ENCODE peak calls at places on chromosomes 7 and 10, in eight cellular contexts. One of them, this sample, is unnamed.

GRCh38 chr7:135536160-135536559 is 21.6 kb upstream of the NUP205 start:
- DNase-seq in EL: peak; percentile 7
- DNase-seq in tibial nerve: no peak
- DNase-seq in stimulated activated CD4-positive, alpha-beta T cell treated with anti-CD3 and anti-CD28 coated beads, Interleukin-4, amount 100 ng/mL, for 24 hours: no peak
- DNase-seq in GM03348: peak; percentile 21
- DNase-seq in nephron progenitor cell: no peak
- DNase-seq in HTR-8/SVneo: no peak
- DNase-seq in osteocyte: no peak
- DNase-seq in this sample: no peak

GRCh38 chr7:155371884-155372781 is 74.5 kb downstream of the INSIG1 start:
- DNase-seq in osteocyte: no peak
- DNase-seq in EL: no peak
- DNase-seq in nephron progenitor cell: no peak
- DNase-seq in tibial nerve: no peak
- DNase-seq in HTR-8/SVneo: no peak
- DNase-seq in stimulated activated CD4-positive, alpha-beta T cell treated with anti-CD3 and anti-CD28 coated beads, Interleukin-4, amount 100 ng/mL, for 24 hours: no peak
- DNase-seq in GM03348: peak; percentile 60
- DNase-seq in this sample: no peak

GRCh38 chr10:244227-244626 is 109.0 kb downstream of the ZMYND11 start:
- DNase-seq in EL: no peak
- DNase-seq in HTR-8/SVneo: no peak
- DNase-seq in tibial nerve: no peak
- DNase-seq in stimulated activated CD4-positive, alpha-beta T cell treated with anti-CD3 and anti-CD28 coated beads, Interleukin-4, amount 100 ng/mL, for 24 hours: no peak
- DNase-seq in nephron progenitor cell: no peak
- DNase-seq in GM03348: no peak
- DNase-seq in osteocyte: no peak
- DNase-seq in this sample: no peak

GRCh38 chr10:12484945-12485805 is 135.8 kb downstream of the CAMK1D start:
- DNase-seq in GM03348: no peak
- DNase-seq in EL: peak; percentile 4
- DNase-seq in nephron progenitor cell: no peak
- DNase-seq in stimulated activated CD4-positive, alpha-beta T cell treated with anti-CD3 and anti-CD28 coated beads, Interleukin-4, amount 100 ng/mL, for 24 hours: peak; percentile 23
- DNase-seq in tibial nerve: no peak
- DNase-seq in HTR-8/SVneo: no peak
- DNase-seq in osteocyte: no peak
- DNase-seq in this sample: no peak

GRCh38 chr7:2954433-2954853 is 89.2 kb downstream of the CARD11 start:
- DNase-seq in nephron progenitor cell: no peak
- DNase-seq in GM03348: no peak
- DNase-seq in HTR-8/SVneo: no peak
- DNase-seq in stimulated activated CD4-positive, alpha-beta T cell treated with anti-CD3 and anti-CD28 coated beads, Interleukin-4, amount 100 ng/mL, for 24 hours: no peak
- DNase-seq in tibial nerve: no peak
- DNase-seq in EL: no peak
- DNase-seq in osteocyte: no peak
- DNase-seq in this sample: peak; percentile 24

GRCh38 chr10:5404188-5405041 is at the start of gene TUBAL3:
- DNase-seq in stimulated activated CD4-positive, alpha-beta T cell treated with anti-CD3 and anti-CD28 coated beads, Interleukin-4, amount 100 ng/mL, for 24 hours: no peak
- DNase-seq in GM03348: no peak
- DNase-seq in osteocyte: no peak
- DNase-seq in HTR-8/SVneo: no peak
- DNase-seq in nephron progenitor cell: no peak
- DNase-seq in tibial nerve: no peak
- DNase-seq in EL: peak; percentile 5
- DNase-seq in this sample: no peak

GRCh38 chr7:95155965-95156364 is 168.4 kb downstream of the PON1 start:
- DNase-seq in EL: no peak
- DNase-seq in osteocyte: no peak
- DNase-seq in HTR-8/SVneo: no peak
- DNase-seq in stimulated activated CD4-positive, alpha-beta T cell treated with anti-CD3 and anti-CD28 coated beads, Interleukin-4, amount 100 ng/mL, for 24 hours: no peak
- DNase-seq in nephron progenitor cell: no peak
- DNase-seq in tibial nerve: no peak
- DNase-seq in GM03348: no peak
- DNase-seq in this sample: no peak

GRCh38 chr7:44609829-44610228 is 3.4 kb downstream of the OGDH start:
- DNase-seq in HTR-8/SVneo: no peak
- DNase-seq in tibial nerve: no peak
- DNase-seq in osteocyte: no peak
- DNase-seq in EL: no peak
- DNase-seq in stimulated activated CD4-positive, alpha-beta T cell treated with anti-CD3 and anti-CD28 coated beads, Interleukin-4, amount 100 ng/mL, for 24 hours: no peak
- DNase-seq in GM03348: no peak
- DNase-seq in nephron progenitor cell: no peak
- DNase-seq in this sample: no peak

GRCh38 chr7:81990395-81990794 is 220.5 kb upstream of the HGF start:
- DNase-seq in stimulated activated CD4-positive, alpha-beta T cell treated with anti-CD3 and anti-CD28 coated beads, Interleukin-4, amount 100 ng/mL, for 24 hours: no peak
- DNase-seq in GM03348: peak; percentile 25
- DNase-seq in nephron progenitor cell: no peak
- DNase-seq in HTR-8/SVneo: no peak
- DNase-seq in osteocyte: no peak
- DNase-seq in tibial nerve: no peak
- DNase-seq in EL: peak; percentile 48
- DNase-seq in this sample: no peak

GRCh38 chr10:17005621-17006566 is 123.7 kb downstream of the CUBN start:
- DNase-seq in nephron progenitor cell: no peak
- DNase-seq in HTR-8/SVneo: no peak
- DNase-seq in tibial nerve: no peak
- DNase-seq in stimulated activated CD4-positive, alpha-beta T cell treated with anti-CD3 and anti-CD28 coated beads, Interleukin-4, amount 100 ng/mL, for 24 hours: no peak
- DNase-seq in GM03348: no peak
- DNase-seq in EL: peak; percentile 39
- DNase-seq in osteocyte: no peak
- DNase-seq in this sample: no peak